ENCODE peak calls at places on chromosomes 3 and 15, in four cellular contexts. I is left ventricle myocardium inferior; T is transverse colon; N is CD4-positive, alpha-beta memory T cell. V is an unnamed sample.

GRCh38 chr3:12977117-12977808 is 96.0 kb downstream of the IQSEC1 start:
- DNase-seq in I (no peak), T (no peak), N (no peak), V (no peak)

GRCh38 chr3:11544413-11545181 is 99.1 kb downstream of the VGLL4 start:
- DNase-seq in I (no peak), T (no peak), N (no peak), V (no peak)

GRCh38 chr3:78757734-78758133 is 1010.1 kb downstream of the ROBO1 start:
- DNase-seq in I (no peak), T (no peak), N (no peak), V (no peak)

GRCh38 chr3:157154563-157155333 is 5.2 kb downstream of the CCNL1 start:
- DNase-seq in I (no peak), T (no peak), N (no peak), V (peak; percentile 16)

GRCh38 chr3:86890997-86891396 is 100.0 kb downstream of the VGLL3 start:
- DNase-seq in I (no peak), T (no peak), N (no peak), V (peak; percentile 30)

GRCh38 chr3:100023150-100023549 is 91.2 kb downstream of the FILIP1L start:
- DNase-seq in I (no peak), T (no peak), N (no peak), V (peak; percentile 49)

GRCh38 chr3:71208273-71209095 is 375.0 kb downstream of the FOXP1 start:
- DNase-seq in I (no peak), T (peak; percentile 19), N (no peak), V (peak; percentile 60)

GRCh38 chr15:94168250-94168649 is 63.1 kb upstream of the MCTP2 start:
- DNase-seq in I (no peak), T (no peak), N (peak; percentile 9), V (no peak)

GRCh38 chr3:194142156-194142910 is 6.4 kb downstream of the HES1 start:
- DNase-seq in I (peak; percentile 59), T (no peak), N (no peak), V (no peak)

GRCh38 chr15:45714501-45715488 is 80.0 kb downstream of the SQOR start:
- DNase-seq in I (peak; percentile 49), T (peak; percentile 65), N (peak; percentile 23), V (peak; percentile 79)

GRCh38 chr3:101685870-101686307 is 629 bp downstream of the RPL24 start:
- DNase-seq in I (no peak), T (no peak), N (no peak), V (no peak)

GRCh38 chr3:16427309-16427965 is 86.1 kb downstream of the RFTN1 start:
- DNase-seq in I (no peak), T (peak; percentile 14), N (no peak), V (peak; percentile 93)

GRCh38 chr3:133945696-133946095 is 50.0 kb upstream of the RAB6B start:
- DNase-seq in I (no peak), T (no peak), N (no peak), V (no peak)

GRCh38 chr3:133948996-133949395 is 53.3 kb upstream of the RAB6B start:
- DNase-seq in I (no peak), T (no peak), N (no peak), V (no peak)

GRCh38 chr3:133949438-133949837 is 53.8 kb upstream of the RAB6B start:
- DNase-seq in I (no peak), T (no peak), N (no peak), V (no peak)

GRCh38 chr3:133944641-133945441 is 49.2 kb upstream of the RAB6B start:
- DNase-seq in I (peak; percentile 25), T (no peak), N (no peak), V (no peak)

GRCh38 chr3:133948131-133948810 is 52.6 kb upstream of the RAB6B start:
- DNase-seq in I (no peak), T (no peak), N (no peak), V (no peak)
- H3K4me1 ChIP-seq in I (peaks cover 65% of the 10 kb centered on the region), T (peaks cover 6% of the 10 kb centered on the region), N (no peaks in the 10 kb centered on the region), V (peaks cover 21% of the 10 kb centered on the region)

GRCh38 chr15:57556040-57556439 is 35.7 kb upstream of the MYZAP start:
- DNase-seq in I (no peak), T (no peak), N (no peak), V (no peak)
- H3K4me1 ChIP-seq in I (peaks cover 57% of the 10 kb centered on the region), T (peaks cover 5% of the 10 kb centered on the region), N (peaks cover 2% of the 10 kb centered on the region), V (peaks cover under 1% of the 10 kb centered on the region)

GRCh38 chr3:38031022-38031994 is 1.9 kb upstream of the PLCD1 start:
- DNase-seq in I (no peak), T (peak; percentile 81), N (peak; percentile 47), V (peak; percentile 58)

GRCh38 chr3:38032328-38032865 is 3.0 kb upstream of the PLCD1 start:
- DNase-seq in I (no peak), T (no peak), N (no peak), V (no peak)

GRCh38 chr3:38029400-38030125 is at the start of gene PLCD1:
- DNase-seq in I (peak; percentile 84), T (peak; percentile 79), N (peak; percentile 45), V (peak; percentile 88)

GRCh38 chr3:38028621-38029361 is 651 bp downstream of the PLCD1 start:
- DNase-seq in I (no peak), T (peak; percentile 6), N (no peak), V (peak; percentile 62)

DNA sequence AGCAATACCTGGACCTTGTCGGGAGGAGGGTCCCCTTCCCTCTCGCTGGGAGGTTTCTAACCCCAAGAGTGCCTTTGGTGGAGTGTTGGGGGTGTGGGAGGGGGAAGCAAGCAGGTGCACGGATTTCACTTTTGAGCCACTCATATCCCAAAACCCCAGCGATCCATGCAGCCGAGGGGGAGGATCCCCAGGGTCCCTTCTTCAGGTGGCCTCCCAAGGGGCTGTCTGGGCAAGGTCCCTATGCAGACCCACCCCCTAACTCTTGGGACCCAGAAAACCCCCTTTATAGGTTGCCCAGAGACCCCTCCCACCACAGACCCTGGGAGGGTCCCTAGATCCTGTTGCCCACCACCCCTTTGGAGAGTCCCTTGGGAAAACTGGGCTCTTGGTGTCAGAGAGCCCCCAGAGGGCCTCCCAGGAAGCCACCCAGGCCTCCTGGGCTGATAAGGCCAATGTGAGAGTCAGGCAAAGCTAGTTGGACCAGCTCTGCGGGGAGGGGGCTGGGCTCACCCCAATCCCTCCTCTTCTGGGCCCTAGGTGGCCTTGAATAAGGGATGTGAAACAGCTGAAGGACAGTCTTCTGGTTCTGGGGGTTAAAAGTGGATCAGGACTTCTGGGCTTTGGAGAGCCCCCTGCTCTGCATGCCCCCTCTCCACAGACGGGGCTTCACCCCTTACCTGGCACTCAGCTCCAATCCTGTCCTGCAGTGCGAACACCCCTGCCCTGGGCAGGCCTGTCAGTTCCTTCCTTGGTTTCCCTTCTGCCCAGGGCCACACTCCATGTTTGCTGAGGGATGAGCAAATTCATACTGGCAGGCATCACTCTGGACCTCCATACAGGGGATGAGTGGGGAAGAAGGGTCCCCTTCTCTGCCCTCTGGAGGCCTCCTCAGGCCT is 932 bp upstream of the PLCD1 start:
- DNase-seq in I (no peak), T (no peak), N (no peak), V (no peak)
- H3K4me1 ChIP-seq in I (peaks cover 37% of the 10 kb centered on the region), T (peaks cover 35% of the 10 kb centered on the region), N (peaks cover 40% of the 10 kb centered on the region), V (peaks cover 29% of the 10 kb centered on the region)

GRCh38 chr3:53242642-53243041 is 13.2 kb downstream of the TKT start:
- DNase-seq in I (no peak), T (no peak), N (no peak), V (peak; percentile 40)
- H3K4me1 ChIP-seq in I (peaks cover 83% of the 10 kb centered on the region), T (peaks cover 33% of the 10 kb centered on the region), N (no peaks in the 10 kb centered on the region), V (peaks cover 59% of the 10 kb centered on the region)

GRCh38 chr3:5014431-5014830 is 35.2 kb downstream of the BHLHE40 start:
- DNase-seq in I (no peak), T (no peak), N (no peak), V (no peak)

GRCh38 chr3:5019411-5020261 is 40.4 kb downstream of the BHLHE40 start:
- DNase-seq in I (no peak), T (peak; percentile 47), N (peak; percentile 80), V (no peak)

GRCh38 chr3:5015056-5015455 is 35.8 kb downstream of the BHLHE40 start:
- DNase-seq in I (no peak), T (no peak), N (no peak), V (no peak)

GRCh38 chr3:5017953-5018531 is 38.8 kb downstream of the BHLHE40 start:
- DNase-seq in I (peak; percentile 74), T (peak; percentile 84), N (no peak), V (peak; percentile 36)

GRCh38 chr3:5016218-5017161 is 37.3 kb downstream of the BHLHE40 start:
- DNase-seq in I (no peak), T (peak; percentile 78), N (peak; percentile 38), V (no peak)
- H3K4me1 ChIP-seq in I (peaks cover 54% of the 10 kb centered on the region), T (peaks cover 22% of the 10 kb centered on the region), N (peaks cover 71% of the 10 kb centered on the region), V (peaks cover 19% of the 10 kb centered on the region)

GRCh38 chr15:91929509-91929908 is 76.0 kb downstream of the SLCO3A1 start:
- DNase-seq in I (peak; percentile 54), T (no peak), N (no peak), V (peak; percentile 64)
- H3K4me1 ChIP-seq in I (peaks cover 69% of the 10 kb centered on the region), T (peaks cover 20% of the 10 kb centered on the region), N (peaks cover 17% of the 10 kb centered on the region), V (peaks cover 44% of the 10 kb centered on the region)

DNA sequence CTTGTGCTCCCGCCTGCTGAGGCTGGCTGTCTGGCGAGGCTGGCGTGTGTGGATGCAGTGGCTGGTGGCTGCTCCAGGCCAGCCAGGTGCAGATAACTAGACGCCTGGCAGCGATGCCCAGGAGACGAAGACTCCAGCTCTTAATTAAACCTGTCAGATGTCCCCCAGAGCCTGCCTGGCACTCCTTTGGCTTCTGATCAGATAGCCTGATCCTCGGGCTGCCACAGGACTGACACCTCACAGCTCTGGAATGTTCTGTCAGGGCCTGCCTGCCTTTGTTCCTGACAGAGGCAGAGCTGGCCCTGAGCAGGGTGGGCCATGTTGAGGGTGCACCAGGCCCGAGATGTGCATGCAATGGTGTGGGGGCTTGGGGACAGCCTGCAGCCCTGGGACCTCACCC is 36.5 kb downstream of the PLXNA1 start:
- DNase-seq in I (no peak), T (no peak), N (no peak), V (peak; percentile 63)
- H3K4me1 ChIP-seq in I (no peaks in the 10 kb centered on the region), T (no peaks in the 10 kb centered on the region), N (no peaks in the 10 kb centered on the region), V (peaks cover 12% of the 10 kb centered on the region)

GRCh38 chr3:124572851-124573405 is 157.3 kb upstream of the UMPS start:
- DNase-seq in I (no peak), T (no peak), N (no peak), V (no peak)

GRCh38 chr3:124579641-124580040 is 150.6 kb upstream of the UMPS start:
- DNase-seq in I (no peak), T (no peak), N (no peak), V (no peak)

GRCh38 chr3:124577494-124578167 is 152.6 kb upstream of the UMPS start:
- DNase-seq in I (no peak), T (no peak), N (no peak), V (no peak)

GRCh38 chr3:124574012-124574411 is 156.2 kb upstream of the UMPS start:
- DNase-seq in I (no peak), T (no peak), N (no peak), V (no peak)

GRCh38 chr3:124576565-124577493 is 153.4 kb upstream of the UMPS start:
- DNase-seq in I (no peak), T (no peak), N (no peak), V (no peak)
- H3K4me1 ChIP-seq in I (peaks cover 10% of the 10 kb centered on the region), T (no peaks in the 10 kb centered on the region), N (no peaks in the 10 kb centered on the region), V (no peaks in the 10 kb centered on the region)

V was measured in adipocyte.